ENCODE peak calls at places on chromosomes 2 and 18, in five cellular contexts. B is left ventricle myocardium inferior, J is esophagus muscularis mucosa, C is endothelial cell of umbilical vein, N is aorta. Q is an unnamed sample. For H3K4me1, the result is how much of the 10 kb centered on the place peaks cover.

GRCh38 chr2:168678153-168678853 is 124.1 kb upstream of the NOSTRIN start:
- DNase-seq in B (no peak), N (no peak), C (no peak), J (no peak), Q (peak)

GRCh38 chr2:28343971-28344715 is 48.5 kb upstream of the FOSL2 start:
- DNase-seq in N (peak), J (no peak), B (peak), C (no peak), Q (no peak)

GRCh38 chr2:238336151-238336550 is 15.8 kb downstream of the TRAF3IP1 start:
- DNase-seq in J (no peak), N (no peak), C (no peak), B (peak), Q (no peak)

GRCh38 chr18:76938619-76939018 is 116.3 kb downstream of the ZNF236 start:
- DNase-seq in J (no peak), N (no peak), B (no peak), C (no peak), Q (no peak)

GRCh38 chr18:44986933-44987332 is 306.2 kb downstream of the SETBP1 start:
- DNase-seq in B (no peak), J (no peak), N (no peak), C (no peak), Q (no peak)

GRCh38 chr2:37425408-37425807 is 81.0 kb downstream of the QPCT start:
- DNase-seq in C (no peak), N (no peak), J (no peak), B (no peak), Q (no peak)

GRCh38 chr2:161709428-161709827 is 85.2 kb downstream of the SLC4A10 start:
- DNase-seq in N (no peak), J (no peak), C (no peak), B (no peak), Q (peak)

GRCh38 chr2:2641541-2642410 is 310.7 kb upstream of the MYT1L start:
- DNase-seq in N (no peak), B (no peak), J (no peak), C (no peak), Q (no peak)

GRCh38 chr2:159591221-159591620 is 25.1 kb downstream of the BAZ2B start:
- DNase-seq in J (no peak), B (no peak), C (no peak), N (no peak), Q (no peak)

GRCh38 chr2:232878855-232879617 is 9.0 kb downstream of the SNORC start:
- DNase-seq in C (no peak), N (no peak), J (no peak), B (peak), Q (no peak)

GRCh38 chr18:59837586-59837985 is 62.2 kb upstream of the PMAIP1 start:
- DNase-seq in B (no peak), N (no peak), C (peak), J (no peak), Q (peak)

GRCh38 chr2:66839551-66840320 is 404.8 kb downstream of the MEIS1 start:
- DNase-seq in N (no peak), B (no peak), J (no peak), C (no peak), Q (peak)

GRCh38 chr18:11741505-11742145 is 52.6 kb downstream of the GNAL start:
- DNase-seq in N (no peak), B (no peak), C (no peak), J (no peak), Q (peak)

GRCh38 chr2:238239552-238239871 is 326 bp downstream of the HES6 start:
- DNase-seq in B (no peak), J (no peak), N (peak), C (no peak), Q (no peak)

GRCh38 chr2:146821836-146822316 is 1023.0 kb upstream of the ACVR2A start:
- DNase-seq in J (no peak), C (peak), B (no peak), N (no peak), Q (peak)

GRCh38 chr2:206218792-206219509 is 55.5 kb upstream of the ZDBF2 start:
- DNase-seq in C (no peak), J (no peak), N (no peak), B (no peak), Q (no peak)

GRCh38 chr2:102268529-102269524 is 42.5 kb upstream of the IL1RL1 start:
- DNase-seq in C (no peak), J (no peak), N (no peak), B (no peak), Q (no peak)

GRCh38 chr2:47080888-47081301 is 74.2 kb downstream of the STPG4 start:
- DNase-seq in B (no peak), C (no peak), J (no peak), N (no peak), Q (no peak)
- H3K4me1 ChIP-seq in B (half or more), C (under half), J (half or more), N (under half), Q (under half)

DNA sequence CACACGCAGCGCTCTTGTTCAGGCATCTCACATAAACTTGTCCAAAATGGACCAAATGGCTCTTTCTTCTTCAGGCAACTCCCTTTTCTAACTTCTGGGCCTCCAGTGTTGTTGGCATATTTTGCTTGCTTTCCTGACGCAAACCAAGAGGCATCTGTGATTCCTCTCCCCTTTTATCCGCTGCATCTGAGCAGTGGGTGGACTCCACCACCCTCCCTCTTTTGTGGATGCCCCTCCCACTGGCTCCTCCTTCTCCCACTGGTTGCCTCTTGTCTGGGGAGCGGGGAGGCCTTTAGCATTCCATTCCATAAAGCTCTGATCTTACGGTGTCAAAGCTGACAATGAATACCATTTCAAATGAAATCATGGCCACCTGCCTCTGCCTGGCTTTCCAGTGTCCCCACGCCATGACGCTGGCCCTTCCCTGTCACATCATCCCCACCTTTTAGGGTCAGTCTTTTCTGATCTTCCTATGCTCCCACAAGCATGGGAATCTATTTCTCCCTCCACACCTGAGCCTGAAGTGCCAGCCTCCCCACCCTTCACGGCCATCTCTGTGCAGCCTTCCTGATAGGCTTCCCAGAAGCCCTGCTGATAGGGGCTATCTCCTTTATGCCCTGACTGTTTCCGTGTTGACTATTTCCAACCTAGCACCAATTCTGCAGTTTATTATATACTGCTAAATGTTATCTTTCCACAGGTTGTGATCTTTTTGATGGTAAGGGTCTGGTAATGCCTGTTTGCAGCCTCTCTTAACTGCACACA is 51.5 kb downstream of the RPL37A start:
- DNase-seq in N (no peak), J (no peak), C (no peak), B (no peak), Q (no peak)
- H3K4me1 ChIP-seq in N (under half), J (half or more), C (under half), B (half or more), Q (under half)

GRCh38 chr2:201257381-201257940 is 2.9 kb upstream of the CASP8 start:
- DNase-seq in C (no peak), J (peak), N (peak), B (peak), Q (no peak)
- H3K4me1 ChIP-seq in C (under half), J (under half), N (under half), B (under half), Q (under half)

GRCh38 chr18:9682572-9682971 is 25.5 kb upstream of the RAB31 start:
- DNase-seq in N (no peak), J (no peak), C (no peak), B (no peak), Q (no peak)
- H3K4me1 ChIP-seq in N (under half), J (under half), C (under half), B (under half), Q (under half)

GRCh38 chr2:192467953-192468660 is 273.4 kb upstream of the TMEFF2 start:
- DNase-seq in J (no peak), C (no peak), B (no peak), N (no peak), Q (no peak)
- H3K4me1 ChIP-seq in J (under half), C (under half), B (under half), N (under half), Q (under half)

GRCh38 chr2:63853527-63854310 is 12.0 kb downstream of the UGP2 start:
- DNase-seq in N (no peak), C (no peak), B (no peak), J (no peak), Q (no peak)

GRCh38 chr2:63850650-63851049 is 9.0 kb downstream of the UGP2 start:
- DNase-seq in C (no peak), J (no peak), N (no peak), B (no peak), Q (no peak)

GRCh38 chr2:63851912-63852311 is 10.2 kb downstream of the UGP2 start:
- DNase-seq in B (no peak), J (no peak), C (no peak), N (no peak), Q (peak)

GRCh38 chr2:63849381-63850203 is 7.9 kb downstream of the UGP2 start:
- DNase-seq in N (no peak), J (no peak), B (no peak), C (no peak), Q (no peak)

GRCh38 chr2:63850204-63850571 is 8.5 kb downstream of the UGP2 start:
- DNase-seq in N (no peak), C (no peak), J (no peak), B (no peak), Q (peak)
- H3K4me1 ChIP-seq in N (under half), C (under half), J (half or more), B (half or more), Q (under half)

Q was measured in PC-3.